ENCODE peak calls at places on chromosomes 6 and 20, in five cellular contexts. G, A, S, T and M are unnamed samples.

GRCh38 chr20:373171-373890 is 7.2 kb upstream of the TRIB3 start:
- DNase-seq in T (peak), G (no peak), A (peak), S (peak), M (peak)

GRCh38 chr6:141326426-141326825 is 806.3 kb upstream of the GJE1 start:
- DNase-seq in T (peak), A (peak), G (no peak), S (peak), M (no peak)

GRCh38 chr6:169250660-169251059 is 3.0 kb downstream of the THBS2 start:
- DNase-seq in A (peak), S (no peak), T (peak), G (peak), M (no peak)

GRCh38 chr6:52125139-52125538 is 37.7 kb upstream of the PKHD1 start:
- DNase-seq in T (no peak), A (no peak), G (no peak), S (no peak), M (no peak)

GRCh38 chr6:83824388-83824801 is 28.8 kb upstream of the RIPPLY2 start:
- DNase-seq in A (no peak), T (peak), G (no peak), S (peak), M (no peak)

GRCh38 chr6:167119680-167120556 is 3.0 kb upstream of the CCR6 start:
- DNase-seq in A (no peak), S (no peak), T (no peak), G (peak), M (no peak)

GRCh38 chr6:13427838-13428527 is 59.4 kb downstream of the GFOD1 start:
- DNase-seq in S (no peak), T (peak), A (no peak), G (peak), M (no peak)

GRCh38 chr20:16699287-16699686 is 30.5 kb upstream of the SNRPB2 start:
- DNase-seq in S (no peak), G (no peak), T (peak), A (peak), M (no peak)

GRCh38 chr20:57211949-57212889 is 54.2 kb downstream of the BMP7 start:
- DNase-seq in A (peak), G (peak), T (peak), S (peak), M (peak)

GRCh38 chr6:138514860-138515540 is 15.7 kb upstream of the NHSL1 start:
- DNase-seq in T (no peak), G (no peak), A (no peak), S (no peak), M (no peak)

GRCh38 chr20:58613061-58613854 is 37.8 kb upstream of the STX16 start:
- DNase-seq in S (no peak), T (no peak), G (no peak), A (no peak), M (no peak)

GRCh38 chr6:122610690-122611455 is 668 bp downstream of the PKIB start:
- DNase-seq in T (peak), S (no peak), G (peak), A (peak), M (no peak)

GRCh38 chr20:57795347-57795697 is 85.5 kb upstream of the PMEPA1 start:
- DNase-seq in S (peak), T (no peak), A (peak), G (no peak), M (no peak)

GRCh38 chr20:10795286-10796026 is 121.7 kb upstream of the JAG1 start:
- DNase-seq in A (no peak), S (no peak), T (no peak), G (no peak), M (no peak)

GRCh38 chr6:114747995-114748625 is 405.3 kb upstream of the HS3ST5 start:
- DNase-seq in T (peak), S (peak), G (no peak), A (peak), M (no peak)

GRCh38 chr6:33837971-33838665 is 34.3 kb upstream of the MLN start:
- DNase-seq in S (peak), A (no peak), G (no peak), T (peak), M (peak)

GRCh38 chr20:11035211-11035610 is 361.4 kb upstream of the JAG1 start:
- DNase-seq in S (no peak), A (no peak), G (no peak), T (no peak), M (no peak)

GRCh38 chr6:160215232-160215631 is 43.4 kb downstream of the SLC22A2 start:
- DNase-seq in A (no peak), T (no peak), G (no peak), S (no peak), M (no peak)

GRCh38 chr6:154638369-154638768 is 94.8 kb upstream of the SCAF8 start:
- DNase-seq in T (no peak), A (no peak), G (no peak), S (peak), M (no peak)

GRCh38 chr20:12961725-12962124 is 47.0 kb upstream of the SPTLC3 start:
- DNase-seq in G (no peak), A (no peak), S (no peak), T (no peak), M (no peak)

GRCh38 chr20:6104493-6105188 is 18.2 kb downstream of the FERMT1 start:
- DNase-seq in T (peak), G (no peak), A (no peak), S (no peak), M (no peak)
- H3K27ac ChIP-seq in T (no peak), G (no peak), A (no peak), S (no peak), M (no peak)

GRCh38 chr20:48709744-48710143 is 118.1 kb downstream of the PREX1 start:
- DNase-seq in T (no peak), S (no peak), A (peak), G (no peak), M (no peak)
- H3K4me3 ChIP-seq in T (no peak), S (no peak), A (no peak), G (no peak), M (no peak)

GRCh38 chr6:38176797-38177751 is 357.5 kb downstream of the ZFAND3 start:
- DNase-seq in A (no peak), G (no peak), T (peak), S (no peak), M (no peak)
- H3K27ac ChIP-seq in A (no peak), G (no peak), T (no peak), S (no peak), M (peak)

DNA sequence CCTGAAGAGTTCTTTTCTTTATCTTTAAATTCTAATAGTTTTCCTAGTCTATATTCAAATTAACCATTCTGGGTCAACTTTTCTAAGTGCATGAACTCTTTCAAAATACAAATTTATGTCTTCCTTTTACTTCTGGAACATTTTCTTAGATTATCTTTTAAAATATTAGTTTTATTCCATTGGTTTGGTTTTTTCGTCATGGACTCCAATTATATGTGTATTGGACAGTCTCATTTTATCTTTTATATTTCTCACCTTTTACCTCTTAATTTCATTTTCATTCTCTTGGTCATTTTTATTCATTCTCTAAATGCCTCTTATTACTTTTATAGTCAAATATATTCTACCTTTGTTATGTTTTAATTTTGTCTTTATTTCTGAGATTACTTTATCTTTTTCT is 356.7 kb upstream of the MMS22L start:
- DNase-seq in G (no peak), T (no peak), A (no peak), S (no peak), M (no peak)
- H3K4me3 ChIP-seq in G (no peak), T (no peak), A (no peak), S (no peak), M (no peak)

DNA sequence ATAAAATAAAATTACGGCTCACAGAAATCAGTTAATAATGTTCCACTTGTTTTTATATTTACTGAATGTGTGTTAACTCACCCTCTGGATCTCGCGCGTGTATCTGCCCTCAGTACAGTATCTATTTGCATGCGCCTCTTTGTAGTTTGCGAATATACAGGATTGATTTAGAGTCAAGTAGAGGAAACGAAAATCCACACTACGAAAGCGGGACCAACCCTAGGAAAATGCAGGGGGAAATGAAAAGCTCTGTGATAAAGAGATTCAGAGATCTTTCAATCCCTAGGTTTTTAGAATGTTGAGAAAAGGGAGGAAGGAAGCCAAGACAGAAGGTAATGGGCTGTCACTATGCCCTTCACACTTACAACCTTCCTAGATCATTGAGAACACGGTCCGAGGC is 928 bp upstream of the FUT9 start:
- DNase-seq in G (no peak), S (no peak), T (no peak), A (no peak), M (no peak)
- H3K27ac ChIP-seq in G (no peak), S (no peak), T (no peak), A (no peak), M (no peak)

DNA sequence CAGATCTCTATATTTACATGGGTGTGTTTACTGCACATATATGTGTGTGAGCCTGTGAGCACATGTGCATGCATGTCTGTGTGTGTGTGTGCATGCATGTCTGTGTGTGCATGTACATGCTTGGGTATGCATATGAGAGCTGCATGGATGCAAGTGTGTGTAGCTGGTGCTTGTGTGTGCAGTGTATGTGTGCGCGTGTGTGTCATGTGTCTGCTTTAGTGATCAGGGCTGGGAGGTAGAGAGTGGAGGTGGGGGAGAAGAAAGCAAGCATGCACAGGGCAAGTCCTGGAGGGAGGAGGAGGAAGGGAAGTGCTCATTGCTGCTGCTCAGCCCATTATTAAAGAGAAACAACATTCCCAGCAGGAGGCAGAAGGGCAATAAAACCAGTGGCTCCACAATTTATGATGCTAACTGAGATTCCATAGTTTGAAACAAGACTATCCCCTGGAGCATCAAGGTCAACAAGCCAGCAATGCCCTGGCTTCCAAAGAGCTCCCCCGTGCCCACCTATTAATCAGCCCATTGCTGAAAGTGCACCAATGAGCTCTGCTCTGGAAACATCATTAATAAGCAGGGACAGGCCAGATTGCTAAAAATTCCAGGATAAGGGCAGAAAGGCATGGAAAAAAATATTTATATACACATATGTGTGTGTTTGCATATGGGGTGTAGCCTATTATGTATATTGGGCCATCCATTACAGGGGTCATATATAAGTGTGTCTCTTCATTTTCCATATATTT is 414.0 kb downstream of the MAFB start:
- DNase-seq in S (no peak), T (no peak), A (no peak), G (no peak), M (no peak)
- H3K4me3 ChIP-seq in S (no peak), T (no peak), A (no peak), G (no peak), M (no peak)

GRCh38 chr20:62246431-62246830 is 8.1 kb downstream of the OSBPL2 start:
- DNase-seq in T (no peak), A (no peak), G (no peak), S (no peak), M (no peak)
- H3K27ac ChIP-seq in T (no peak), A (no peak), G (no peak), S (no peak), M (no peak)

GRCh38 chr6:89011436-89011835 is 48.0 kb upstream of the RNGTT start:
- DNase-seq in T (no peak), S (no peak), G (no peak), A (no peak), M (no peak)

GRCh38 chr6:89008763-89009374 is 45.5 kb upstream of the RNGTT start:
- DNase-seq in G (no peak), A (no peak), S (no peak), T (no peak), M (no peak)

GRCh38 chr6:89008299-89008698 is 44.9 kb upstream of the RNGTT start:
- DNase-seq in S (no peak), T (no peak), G (no peak), A (no peak), M (no peak)

GRCh38 chr6:89009624-89010059 is 46.2 kb upstream of the RNGTT start:
- DNase-seq in G (no peak), T (no peak), S (no peak), A (no peak), M (no peak)

GRCh38 chr6:89007209-89008001 is 44.0 kb upstream of the RNGTT start:
- DNase-seq in G (no peak), T (no peak), A (peak), S (peak), M (no peak)
- H3K4me3 ChIP-seq in G (no peak), T (no peak), A (peak), S (no peak), M (no peak)

GRCh38 chr20:19921349-19921793 is 95.8 kb upstream of the NAA20 start:
- DNase-seq in T (peak), S (no peak), A (no peak), G (no peak), M (no peak)
- H3K27ac ChIP-seq in T (no peak), S (no peak), A (no peak), G (no peak), M (no peak)